ENCODE peak calls at places on chromosome 3, in nine cellular contexts. U, A, E, C, V, F, K, I and N are unnamed samples.

GRCh38 chr3:124791639-124792111 is 61.4 kb downstream of the UMPS start:
- DNase-seq in U (peak; percentile 91), A (no peak), E (no peak), C (peak; percentile 100), V (peak; percentile 76), F (no peak), K (no peak), I (peak; percentile 96), N (peak; percentile 88)

GRCh38 chr3:53570709-53571108 is 76.3 kb downstream of the CACNA1D start:
- DNase-seq in U (no peak), A (no peak), E (no peak), C (peak; percentile 46), V (no peak), F (no peak), K (peak; percentile 22), I (peak; percentile 6), N (no peak)

GRCh38 chr3:161274691-161275298 is 53.7 kb downstream of the NMD3 start:
- DNase-seq in U (peak; percentile 26), A (peak; percentile 31), E (no peak), C (peak; percentile 53), V (no peak), F (no peak), K (no peak), I (peak; percentile 57), N (peak; percentile 37)

GRCh38 chr3:74739242-74739641 is 124.8 kb upstream of the CNTN3 start:
- DNase-seq in U (no peak), A (no peak), E (no peak), C (no peak), V (no peak), F (no peak), K (no peak), I (no peak), N (no peak)

GRCh38 chr3:150370129-150370602 is 37.9 kb upstream of the TSC22D2 start:
- DNase-seq in U (peak; percentile 91), A (peak; percentile 72), E (no peak), C (peak; percentile 97), V (peak; percentile 93), F (no peak), K (peak; percentile 55), I (peak; percentile 98), N (peak; percentile 96)

GRCh38 chr3:44991326-44991725 is 15.3 kb downstream of the EXOSC7 start:
- DNase-seq in U (no peak), A (no peak), E (no peak), C (no peak), V (no peak), F (no peak), K (no peak), I (no peak), N (no peak)

GRCh38 chr3:132255041-132255745 is 62.0 kb upstream of the ACP3 start:
- DNase-seq in U (peak; percentile 55), A (no peak), E (no peak), C (peak; percentile 82), V (peak; percentile 26), F (no peak), K (no peak), I (peak; percentile 59), N (no peak)

GRCh38 chr3:125087768-125088391 is 32.1 kb upstream of the HEG1 start:
- DNase-seq in U (no peak), A (no peak), E (no peak), C (peak; percentile 92), V (no peak), F (no peak), K (no peak), I (peak; percentile 56), N (peak; percentile 57)

GRCh38 chr3:36944641-36945270 is at the start of gene TRANK1:
- DNase-seq in U (no peak), A (no peak), E (peak; percentile 51), C (peak; percentile 26), V (no peak), F (peak; percentile 86), K (peak; percentile 72), I (peak; percentile 48), N (no peak)

GRCh38 chr3:61669676-61670299 is 108.4 kb downstream of the PTPRG start:
- DNase-seq in U (no peak), A (no peak), E (no peak), C (peak; percentile 63), V (no peak), F (no peak), K (no peak), I (no peak), N (peak; percentile 46)

GRCh38 chr3:75012791-75013190 is 398.3 kb upstream of the CNTN3 start:
- DNase-seq in U (no peak), A (no peak), E (no peak), C (no peak), V (no peak), F (no peak), K (no peak), I (no peak), N (no peak)